ENCODE peak calls at places on chromosomes 16 and 17, in seven cellular contexts. G is epithelial cell of proximal tubule; S is foreskin fibroblast; Z is CD4-positive, alpha-beta T cell; O is kidney tubule cell; J is activated naive CD4-positive, alpha-beta T cell treated with anti-CD3 and anti-CD28 coated beads for 36 hours; D is GM13977. A is an unnamed sample.

GRCh38 chr16:22284637-22285515 is 12.3 kb upstream of the POLR3E start:
- DNase-seq in G (no peak), S (no peak), Z (no peak), O (no peak), J (no peak), D (no peak), A (no peak)

GRCh38 chr17:59335685-59336084 is 4.2 kb downstream of the YPEL2 start:
- DNase-seq in G (no peak), S (no peak), Z (no peak), O (no peak), J (no peak), D (no peak), A (no peak)

GRCh38 chr16:81371106-81371505 is 56.3 kb downstream of the GAN start:
- DNase-seq in G (no peak), S (no peak), Z (no peak), O (no peak), J (no peak), D (no peak), A (no peak)

GRCh38 chr17:22703786-22704441 is 1011.6 kb downstream of the KCNJ18 start:
- DNase-seq in G (no peak), S (no peak), Z (no peak), O (no peak), J (no peak), D (no peak), A (no peak)

GRCh38 chr17:28078443-28079229 is 36.2 kb downstream of the NLK start:
- DNase-seq in G (no peak), S (no peak), Z (no peak), O (no peak), J (no peak), D (no peak), A (no peak)

GRCh38 chr17:21385281-21385845 is 9.2 kb downstream of the KCNJ12 start:
- DNase-seq in G (no peak), S (no peak), Z (no peak), O (no peak), J (no peak), D (no peak), A (no peak)

GRCh38 chr17:81665205-81666091 is 957 bp downstream of the OXLD1 start:
- DNase-seq in G (no peak), S (no peak), Z (no peak), O (peak), J (peak), D (no peak), A (peak)

GRCh38 chr17:78717431-78717980 is 64.6 kb downstream of the CYTH1 start:
- DNase-seq in G (no peak), S (peak), Z (no peak), O (peak), J (no peak), D (no peak), A (no peak)

GRCh38 chr16:62450291-62450690 is 414.1 kb upstream of the CDH8 start:
- DNase-seq in G (no peak), S (no peak), Z (no peak), O (no peak), J (no peak), D (no peak), A (no peak)

GRCh38 chr17:62968445-62968923 is 2.4 kb downstream of the TANC2 start:
- DNase-seq in G (peak), S (peak), Z (peak), O (peak), J (peak), D (peak), A (peak)

GRCh38 chr17:15255713-15256454 is 9.2 kb downstream of the PMP22 start:
- DNase-seq in G (no peak), S (no peak), Z (no peak), O (peak), J (no peak), D (no peak), A (no peak)

GRCh38 chr17:61635913-61636432 is 45.0 kb upstream of the NACA2 start:
- DNase-seq in G (no peak), S (peak), Z (peak), O (peak), J (peak), D (peak), A (peak)

GRCh38 chr16:29925805-29926674 is at the start of gene KCTD13:
- DNase-seq in G (no peak), S (peak), Z (peak), O (peak), J (peak), D (peak), A (peak)

GRCh38 chr17:19239544-19239943 is 2.4 kb downstream of the EPN2 start:
- DNase-seq in G (no peak), S (no peak), Z (no peak), O (no peak), J (no peak), D (no peak), A (no peak)

GRCh38 chr17:44266402-44267164 is 1.4 kb downstream of the SLC4A1 start:
- DNase-seq in G (no peak), S (no peak), Z (no peak), O (no peak), J (no peak), D (no peak), A (no peak)

GRCh38 chr17:68498479-68499326 is 13.5 kb upstream of the PRKAR1A start:
- DNase-seq in G (no peak), S (no peak), Z (no peak), O (no peak), J (no peak), D (no peak), A (no peak)

GRCh38 chr17:41835800-41836549 is at the start of gene NT5C3B:
- DNase-seq in G (no peak), S (peak), Z (peak), O (peak), J (peak), D (peak), A (peak)

GRCh38 chr16:6957676-6958075 is 375.0 kb upstream of the RBFOX1 start:
- DNase-seq in G (no peak), S (no peak), Z (no peak), O (peak), J (no peak), D (no peak), A (peak)

GRCh38 chr16:48912360-48912759 is 302.4 kb upstream of the N4BP1 start:
- DNase-seq in G (no peak), S (no peak), Z (no peak), O (peak), J (no peak), D (no peak), A (peak)

GRCh38 chr17:36503456-36504155 is 17.1 kb downstream of the ZNHIT3 start:
- DNase-seq in G (no peak), S (no peak), Z (no peak), O (no peak), J (no peak), D (no peak), A (no peak)

GRCh38 chr17:9215465-9215864 is 194.2 kb downstream of the NTN1 start:
- DNase-seq in G (no peak), S (no peak), Z (no peak), O (no peak), J (no peak), D (no peak), A (no peak)

GRCh38 chr16:73369841-73370240 is 321.9 kb upstream of the ZFHX3 start:
- DNase-seq in G (no peak), S (no peak), Z (no peak), O (no peak), J (no peak), D (no peak), A (no peak)